ENCODE peak calls at places on chromosomes 6 and 20, in six cellular contexts. S is NCI-H1092, L is T-cell, R is cardiac septum, X is NCI-H2029, H is NCI-H2081. I is an unnamed sample.

GRCh38 chr20:63518946-63519764 is 1.4 kb upstream of the PPDPF start:
- DNase-seq in S (no peak), L (no peak), R (no peak), X (no peak), H (no peak), I (no peak)

GRCh38 chr6:119720160-119720559 is 370.6 kb upstream of the MAN1A1 start:
- DNase-seq in S (no peak), L (no peak), R (no peak), X (no peak), H (no peak), I (peak)

GRCh38 chr6:154773610-154774089 is 40.4 kb downstream of the SCAF8 start:
- DNase-seq in S (no peak), L (no peak), R (no peak), X (no peak), H (no peak), I (no peak)

GRCh38 chr20:62624325-62624690 is 18.0 kb upstream of the SLCO4A1 start:
- DNase-seq in S (no peak), L (no peak), R (no peak), X (no peak), H (no peak), I (no peak)

GRCh38 chr20:1212607-1213396 is 9.5 kb downstream of the C20orf202 start:
- DNase-seq in S (peak), L (peak), R (peak), X (peak), H (peak), I (peak)

GRCh38 chr6:156316613-156317012 is 460.6 kb upstream of the ARID1B start:
- DNase-seq in S (no peak), L (no peak), R (no peak), X (no peak), H (no peak), I (no peak)

GRCh38 chr6:102300350-102300749 is 906.8 kb downstream of the GRIK2 start:
- DNase-seq in S (no peak), L (no peak), R (no peak), X (no peak), H (no peak), I (no peak)

GRCh38 chr6:8651998-8652397 is 216.7 kb upstream of the SLC35B3 start:
- DNase-seq in S (no peak), L (no peak), R (no peak), X (no peak), H (no peak), I (no peak)

GRCh38 chr20:46951840-46952497 is 57.3 kb downstream of the EYA2 start:
- DNase-seq in S (no peak), L (no peak), R (no peak), X (no peak), H (no peak), I (no peak)

GRCh38 chr6:125821825-125822281 is 31.1 kb downstream of the NCOA7 start:
- DNase-seq in S (peak), L (no peak), R (no peak), X (peak), H (peak), I (no peak)

GRCh38 chr6:137536104-137536773 is 42.0 kb upstream of the OLIG3 start:
- DNase-seq in S (no peak), L (peak), R (no peak), X (no peak), H (no peak), I (no peak)

GRCh38 chr6:98044168-98044567 is 761.2 kb upstream of the MMS22L start:
- DNase-seq in S (no peak), L (no peak), R (no peak), X (no peak), H (peak), I (no peak)

GRCh38 chr20:24502184-24502583 is 32.8 kb downstream of the SYNDIG1 start:
- DNase-seq in S (no peak), L (no peak), R (no peak), X (no peak), H (no peak), I (peak)

GRCh38 chr6:23003671-23004598 is 434.6 kb downstream of the HDGFL1 start:
- DNase-seq in S (no peak), L (no peak), R (no peak), X (no peak), H (no peak), I (peak)

GRCh38 chr6:139778688-139779087 is 404.2 kb upstream of the CITED2 start:
- DNase-seq in S (peak), L (no peak), R (no peak), X (no peak), H (no peak), I (no peak)

GRCh38 chr6:20409427-20409971 is 7.8 kb downstream of the E2F3 start:
- DNase-seq in S (no peak), L (no peak), R (no peak), X (no peak), H (no peak), I (peak)

GRCh38 chr20:63090682-63091571 is 84.2 kb upstream of the BHLHE23 start:
- DNase-seq in S (no peak), L (no peak), R (peak), X (no peak), H (peak), I (no peak)

GRCh38 chr6:90295854-90296345 is 743 bp downstream of the BACH2 start:
- DNase-seq in S (peak), L (peak), R (peak), X (peak), H (peak), I (peak)

GRCh38 chr20:60172306-60172984 is 214.2 kb downstream of the CDH26 start:
- DNase-seq in S (no peak), L (no peak), R (no peak), X (no peak), H (no peak), I (peak)

GRCh38 chr6:3377536-3378397 is 79.1 kb downstream of the SLC22A23 start:
- DNase-seq in S (no peak), L (no peak), R (no peak), X (no peak), H (no peak), I (no peak)

GRCh38 chr6:142900467-142900961 is 44.5 kb downstream of the HIVEP2 start:
- DNase-seq in S (no peak), L (peak), R (no peak), X (no peak), H (no peak), I (peak)

GRCh38 chr6:160041608-160042007 is 72.7 kb downstream of the IGF2R start:
- DNase-seq in S (peak), L (no peak), R (no peak), X (peak), H (peak), I (peak)

GRCh38 chr20:600141-600540 is 10.0 kb downstream of the TCF15 start:
- DNase-seq in S (no peak), L (no peak), R (no peak), X (no peak), H (no peak), I (no peak)

GRCh38 chr20:36015806-36016401 is 47.5 kb downstream of the CNBD2 start:
- DNase-seq in S (no peak), L (no peak), R (no peak), X (no peak), H (no peak), I (no peak)

GRCh38 chr6:26028753-26029569 is 58.3 kb upstream of the HFE start:
- DNase-seq in S (no peak), L (no peak), R (no peak), X (no peak), H (no peak), I (no peak)

GRCh38 chr20:34177060-34177459 is 64.2 kb upstream of the ASIP start:
- DNase-seq in S (no peak), L (no peak), R (no peak), X (no peak), H (no peak), I (no peak)

GRCh38 chr6:160069050-160069454 is 52.6 kb upstream of the SLC22A1 start:
- DNase-seq in S (no peak), L (no peak), R (no peak), X (no peak), H (no peak), I (no peak)

I was measured in fibroblast of villous mesenchyme.